ENCODE peak calls at places on chromosomes 11 and 22, in ten cellular contexts. One of them, this sample, is unnamed. For H3K9me3, the result is how much of the 10 kb centered on the place peaks cover.

GRCh38 chr11:117866526-117866925 is 9.9 kb downstream of the FXYD6 start:
- DNase-seq in NT2/D1: no peak
- DNase-seq in uterus: no peak
- DNase-seq in heart right ventricle: no peak
- DNase-seq in tibial nerve: no peak
- DNase-seq in neuronal stem cell: no peak
- DNase-seq in right atrium auricular region: no peak
- DNase-seq in esophagus squamous epithelium: no peak
- DNase-seq in naive thymus-derived CD4-positive, alpha-beta T cell: no peak
- DNase-seq in prostate gland: no peak
- DNase-seq in this sample: no peak

GRCh38 chr11:2763939-2764338 is 64.1 kb upstream of the KCNQ1OT1 start:
- DNase-seq in NT2/D1: no peak
- DNase-seq in uterus: no peak
- DNase-seq in heart right ventricle: no peak
- DNase-seq in tibial nerve: no peak
- DNase-seq in neuronal stem cell: no peak
- DNase-seq in right atrium auricular region: no peak
- DNase-seq in esophagus squamous epithelium: no peak
- DNase-seq in naive thymus-derived CD4-positive, alpha-beta T cell: no peak
- DNase-seq in prostate gland: no peak
- DNase-seq in this sample: no peak

GRCh38 chr22:50007057-50007511 is 5.5 kb downstream of the IL17REL start:
- DNase-seq in NT2/D1: no peak
- DNase-seq in uterus: no peak
- DNase-seq in heart right ventricle: no peak
- DNase-seq in tibial nerve: no peak
- DNase-seq in neuronal stem cell: no peak
- DNase-seq in right atrium auricular region: no peak
- DNase-seq in esophagus squamous epithelium: no peak
- DNase-seq in naive thymus-derived CD4-positive, alpha-beta T cell: no peak
- DNase-seq in prostate gland: peak
- DNase-seq in this sample: no peak

GRCh38 chr11:32210601-32211000 is 119.7 kb downstream of the RCN1 start:
- DNase-seq in NT2/D1: no peak
- DNase-seq in uterus: no peak
- DNase-seq in heart right ventricle: no peak
- DNase-seq in tibial nerve: no peak
- DNase-seq in neuronal stem cell: no peak
- DNase-seq in right atrium auricular region: no peak
- DNase-seq in esophagus squamous epithelium: no peak
- DNase-seq in naive thymus-derived CD4-positive, alpha-beta T cell: no peak
- DNase-seq in prostate gland: no peak
- DNase-seq in this sample: no peak

GRCh38 chr11:27012254-27012921 is 18.5 kb downstream of the FIBIN start:
- DNase-seq in NT2/D1: no peak
- DNase-seq in uterus: no peak
- DNase-seq in heart right ventricle: no peak
- DNase-seq in tibial nerve: no peak
- DNase-seq in neuronal stem cell: peak
- DNase-seq in right atrium auricular region: no peak
- DNase-seq in esophagus squamous epithelium: no peak
- DNase-seq in naive thymus-derived CD4-positive, alpha-beta T cell: no peak
- DNase-seq in prostate gland: no peak
- DNase-seq in this sample: no peak

GRCh38 chr11:103183981-103184592 is 74.9 kb downstream of the DYNC2H1 start:
- DNase-seq in NT2/D1: peak
- DNase-seq in uterus: no peak
- DNase-seq in heart right ventricle: no peak
- DNase-seq in tibial nerve: no peak
- DNase-seq in neuronal stem cell: no peak
- DNase-seq in right atrium auricular region: no peak
- DNase-seq in esophagus squamous epithelium: no peak
- DNase-seq in naive thymus-derived CD4-positive, alpha-beta T cell: no peak
- DNase-seq in prostate gland: no peak
- DNase-seq in this sample: no peak

GRCh38 chr11:91133361-91133760 is 910.5 kb upstream of the CHORDC1 start:
- DNase-seq in NT2/D1: no peak
- DNase-seq in uterus: no peak
- DNase-seq in heart right ventricle: no peak
- DNase-seq in tibial nerve: no peak
- DNase-seq in neuronal stem cell: no peak
- DNase-seq in right atrium auricular region: no peak
- DNase-seq in esophagus squamous epithelium: no peak
- DNase-seq in naive thymus-derived CD4-positive, alpha-beta T cell: no peak
- DNase-seq in prostate gland: no peak
- DNase-seq in this sample: no peak

GRCh38 chr22:31490496-31490925 is 869 bp upstream of the EIF4ENIF1 start:
- DNase-seq in NT2/D1: no peak
- DNase-seq in uterus: no peak
- DNase-seq in heart right ventricle: peak
- DNase-seq in tibial nerve: peak
- DNase-seq in neuronal stem cell: peak
- DNase-seq in right atrium auricular region: peak
- DNase-seq in esophagus squamous epithelium: peak
- DNase-seq in naive thymus-derived CD4-positive, alpha-beta T cell: peak
- DNase-seq in prostate gland: peak
- DNase-seq in this sample: peak

GRCh38 chr11:125410091-125410490 is 86.0 kb downstream of the FEZ1 start:
- DNase-seq in NT2/D1: peak
- DNase-seq in uterus: no peak
- DNase-seq in heart right ventricle: no peak
- DNase-seq in tibial nerve: no peak
- DNase-seq in neuronal stem cell: no peak
- DNase-seq in right atrium auricular region: no peak
- DNase-seq in esophagus squamous epithelium: no peak
- DNase-seq in naive thymus-derived CD4-positive, alpha-beta T cell: no peak
- DNase-seq in prostate gland: no peak
- DNase-seq in this sample: no peak

GRCh38 chr11:65883058-65883761 is 3.6 kb downstream of the CTSW start:
- DNase-seq in NT2/D1: no peak
- DNase-seq in uterus: no peak
- DNase-seq in heart right ventricle: no peak
- DNase-seq in tibial nerve: no peak
- DNase-seq in neuronal stem cell: no peak
- DNase-seq in right atrium auricular region: no peak
- DNase-seq in esophagus squamous epithelium: no peak
- DNase-seq in naive thymus-derived CD4-positive, alpha-beta T cell: peak
- DNase-seq in prostate gland: no peak
- DNase-seq in this sample: no peak

GRCh38 chr11:118147502-118147901 is 5.1 kb downstream of the SCN4B start:
- DNase-seq in NT2/D1: no peak
- DNase-seq in uterus: no peak
- DNase-seq in heart right ventricle: no peak
- DNase-seq in tibial nerve: no peak
- DNase-seq in neuronal stem cell: no peak
- DNase-seq in right atrium auricular region: no peak
- DNase-seq in esophagus squamous epithelium: no peak
- DNase-seq in naive thymus-derived CD4-positive, alpha-beta T cell: no peak
- DNase-seq in prostate gland: no peak
- DNase-seq in this sample: no peak

GRCh38 chr11:61870429-61871039 is 20.8 kb downstream of the FADS3 start:
- DNase-seq in NT2/D1: no peak
- DNase-seq in uterus: no peak
- DNase-seq in heart right ventricle: no peak
- DNase-seq in tibial nerve: no peak
- DNase-seq in neuronal stem cell: no peak
- DNase-seq in right atrium auricular region: no peak
- DNase-seq in esophagus squamous epithelium: no peak
- DNase-seq in naive thymus-derived CD4-positive, alpha-beta T cell: no peak
- DNase-seq in prostate gland: no peak
- DNase-seq in this sample: no peak

GRCh38 chr11:6012055-6012668 is 5.4 kb upstream of the OR56A4 start:
- DNase-seq in NT2/D1: no peak
- DNase-seq in uterus: no peak
- DNase-seq in heart right ventricle: no peak
- DNase-seq in tibial nerve: no peak
- DNase-seq in neuronal stem cell: no peak
- DNase-seq in right atrium auricular region: no peak
- DNase-seq in esophagus squamous epithelium: no peak
- DNase-seq in naive thymus-derived CD4-positive, alpha-beta T cell: no peak
- DNase-seq in prostate gland: no peak
- DNase-seq in this sample: no peak

GRCh38 chr11:104853276-104853675 is 45.0 kb downstream of the CASP12 start:
- DNase-seq in NT2/D1: no peak
- DNase-seq in uterus: no peak
- DNase-seq in heart right ventricle: no peak
- DNase-seq in tibial nerve: no peak
- DNase-seq in neuronal stem cell: no peak
- DNase-seq in right atrium auricular region: no peak
- DNase-seq in esophagus squamous epithelium: no peak
- DNase-seq in naive thymus-derived CD4-positive, alpha-beta T cell: no peak
- DNase-seq in prostate gland: no peak
- DNase-seq in this sample: no peak

GRCh38 chr22:49382451-49382735 is 445.3 kb downstream of the BRD1 start:
- DNase-seq in NT2/D1: no peak
- DNase-seq in uterus: no peak
- DNase-seq in heart right ventricle: no peak
- DNase-seq in tibial nerve: no peak
- DNase-seq in neuronal stem cell: no peak
- DNase-seq in right atrium auricular region: peak
- DNase-seq in esophagus squamous epithelium: no peak
- DNase-seq in naive thymus-derived CD4-positive, alpha-beta T cell: no peak
- DNase-seq in prostate gland: no peak
- DNase-seq in this sample: no peak

GRCh38 chr11:88117281-88117858 is 57.9 kb downstream of the RAB38 start:
- DNase-seq in NT2/D1: no peak
- DNase-seq in uterus: no peak
- DNase-seq in heart right ventricle: no peak
- DNase-seq in tibial nerve: no peak
- DNase-seq in neuronal stem cell: no peak
- DNase-seq in right atrium auricular region: no peak
- DNase-seq in esophagus squamous epithelium: no peak
- DNase-seq in naive thymus-derived CD4-positive, alpha-beta T cell: no peak
- DNase-seq in prostate gland: no peak
- DNase-seq in this sample: no peak

GRCh38 chr22:32926600-32926999 is 125.1 kb downstream of the TIMP3 start:
- DNase-seq in NT2/D1: no peak
- DNase-seq in uterus: no peak
- DNase-seq in heart right ventricle: no peak
- DNase-seq in tibial nerve: peak
- DNase-seq in neuronal stem cell: no peak
- DNase-seq in right atrium auricular region: no peak
- DNase-seq in esophagus squamous epithelium: no peak
- DNase-seq in naive thymus-derived CD4-positive, alpha-beta T cell: no peak
- DNase-seq in prostate gland: no peak
- DNase-seq in this sample: peak

DNA sequence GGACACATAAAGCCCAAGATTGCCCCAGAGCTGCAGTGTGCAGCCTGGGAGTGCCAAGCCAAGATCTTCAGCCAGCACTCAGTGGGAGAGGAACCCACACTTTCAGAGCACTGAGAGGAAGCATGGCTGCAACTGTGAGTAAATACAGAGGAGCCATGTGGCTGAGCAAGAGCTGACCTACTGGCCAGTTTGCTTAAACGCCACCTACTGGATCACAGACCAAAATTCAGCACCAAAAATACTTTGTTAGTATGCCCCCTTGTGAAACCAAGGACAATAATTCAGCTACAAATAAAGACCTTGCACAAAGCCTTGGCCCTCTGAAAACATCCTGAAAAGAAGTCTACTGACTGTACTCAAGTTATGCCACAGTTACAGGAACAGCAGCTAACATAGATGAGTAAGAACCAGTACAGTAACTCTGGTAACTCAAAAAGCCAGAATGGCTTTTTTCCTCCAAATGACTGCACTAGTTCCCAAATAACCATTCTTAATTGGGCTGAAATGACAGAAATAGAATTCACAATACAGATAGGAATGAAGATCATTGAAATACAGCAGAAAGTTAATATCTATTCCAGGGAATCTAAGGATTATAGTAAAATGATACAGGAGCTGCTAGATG is 10.1 kb upstream of the OR4A15 start:
- DNase-seq in NT2/D1: peak
- DNase-seq in uterus: no peak
- DNase-seq in heart right ventricle: no peak
- DNase-seq in tibial nerve: no peak
- DNase-seq in neuronal stem cell: no peak
- DNase-seq in right atrium auricular region: no peak
- DNase-seq in esophagus squamous epithelium: no peak
- DNase-seq in naive thymus-derived CD4-positive, alpha-beta T cell: no peak
- DNase-seq in prostate gland: no peak
- DNase-seq in this sample: no peak
- H3K9me3 ChIP-seq in NT2/D1: under half
- H3K9me3 ChIP-seq in uterus: under half
- H3K9me3 ChIP-seq in heart right ventricle: under half
- H3K9me3 ChIP-seq in tibial nerve: under half
- H3K9me3 ChIP-seq in neuronal stem cell: under half
- H3K9me3 ChIP-seq in right atrium auricular region: under half
- H3K9me3 ChIP-seq in esophagus squamous epithelium: under half
- H3K9me3 ChIP-seq in naive thymus-derived CD4-positive, alpha-beta T cell: under half
- H3K9me3 ChIP-seq in prostate gland: under half
- H3K9me3 ChIP-seq in this sample: under half

GRCh38 chr11:10454506-10454901 is 560 bp upstream of the AMPD3 start:
- DNase-seq in NT2/D1: no peak
- DNase-seq in uterus: no peak
- DNase-seq in heart right ventricle: no peak
- DNase-seq in tibial nerve: no peak
- DNase-seq in neuronal stem cell: no peak
- DNase-seq in right atrium auricular region: no peak
- DNase-seq in esophagus squamous epithelium: no peak
- DNase-seq in naive thymus-derived CD4-positive, alpha-beta T cell: no peak
- DNase-seq in prostate gland: no peak
- DNase-seq in this sample: no peak
- H3K4me3 ChIP-seq in NT2/D1: no peak
- H3K4me3 ChIP-seq in uterus: no peak
- H3K4me3 ChIP-seq in heart right ventricle: no peak
- H3K4me3 ChIP-seq in tibial nerve: no peak
- H3K4me3 ChIP-seq in neuronal stem cell: no peak
- H3K4me3 ChIP-seq in right atrium auricular region: no peak
- H3K4me3 ChIP-seq in esophagus squamous epithelium: no peak
- H3K4me3 ChIP-seq in naive thymus-derived CD4-positive, alpha-beta T cell: no peak
- H3K4me3 ChIP-seq in prostate gland: no peak
- H3K4me3 ChIP-seq in this sample: no peak

GRCh38 chr11:68677432-68677831 is 6.9 kb upstream of the GAL start:
- DNase-seq in NT2/D1: peak
- DNase-seq in uterus: no peak
- DNase-seq in heart right ventricle: peak
- DNase-seq in tibial nerve: no peak
- DNase-seq in neuronal stem cell: no peak
- DNase-seq in right atrium auricular region: no peak
- DNase-seq in esophagus squamous epithelium: no peak
- DNase-seq in naive thymus-derived CD4-positive, alpha-beta T cell: no peak
- DNase-seq in prostate gland: no peak
- DNase-seq in this sample: no peak
- H3K9me3 ChIP-seq in NT2/D1: under half
- H3K9me3 ChIP-seq in uterus: under half
- H3K9me3 ChIP-seq in heart right ventricle: under half
- H3K9me3 ChIP-seq in tibial nerve: under half
- H3K9me3 ChIP-seq in neuronal stem cell: under half
- H3K9me3 ChIP-seq in right atrium auricular region: under half
- H3K9me3 ChIP-seq in esophagus squamous epithelium: under half
- H3K9me3 ChIP-seq in naive thymus-derived CD4-positive, alpha-beta T cell: under half
- H3K9me3 ChIP-seq in prostate gland: under half
- H3K9me3 ChIP-seq in this sample: under half

DNA sequence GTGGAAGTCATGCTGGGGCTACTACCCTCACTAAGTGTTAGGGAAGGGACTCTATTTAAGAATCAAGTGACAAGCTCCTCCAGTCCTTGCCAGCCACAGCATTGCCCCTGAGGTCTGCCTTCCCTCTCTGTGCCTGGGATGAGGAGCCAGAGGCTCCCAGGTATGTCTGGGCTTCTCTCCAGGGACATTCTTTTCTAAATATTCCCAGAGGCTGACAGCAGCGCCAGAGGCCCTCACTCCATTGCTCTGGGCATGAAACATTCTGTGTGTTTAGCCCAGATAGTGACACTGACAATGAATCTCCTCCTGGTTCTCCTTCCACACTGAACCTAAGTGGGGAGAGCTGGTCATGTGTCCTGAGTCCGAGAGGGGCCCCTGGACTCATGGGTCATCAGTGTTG is 2.2 kb downstream of the OR51E1 start:
- DNase-seq in NT2/D1: no peak
- DNase-seq in uterus: no peak
- DNase-seq in heart right ventricle: peak
- DNase-seq in tibial nerve: no peak
- DNase-seq in neuronal stem cell: no peak
- DNase-seq in right atrium auricular region: no peak
- DNase-seq in esophagus squamous epithelium: no peak
- DNase-seq in naive thymus-derived CD4-positive, alpha-beta T cell: no peak
- DNase-seq in prostate gland: no peak
- DNase-seq in this sample: peak
- H3K4me3 ChIP-seq in NT2/D1: no peak
- H3K4me3 ChIP-seq in uterus: no peak
- H3K4me3 ChIP-seq in heart right ventricle: no peak
- H3K4me3 ChIP-seq in tibial nerve: no peak
- H3K4me3 ChIP-seq in neuronal stem cell: no peak
- H3K4me3 ChIP-seq in right atrium auricular region: no peak
- H3K4me3 ChIP-seq in esophagus squamous epithelium: no peak
- H3K4me3 ChIP-seq in naive thymus-derived CD4-positive, alpha-beta T cell: no peak
- H3K4me3 ChIP-seq in prostate gland: no peak
- H3K4me3 ChIP-seq in this sample: no peak